ENCODE peak calls at places on chromosomes 4 and X, in four cellular contexts. C is stomach, X is chondrocyte, E is sigmoid colon. W is an unnamed sample.

GRCh38 chr4:154254999-154255398 is 236.6 kb downstream of the DCHS2 start:
- DNase-seq in C (no peak), X (no peak), E (no peak), W (no peak)

GRCh38 chr4:78566834-78567501 is 15.4 kb downstream of the ANXA3 start:
- DNase-seq in C (no peak), X (no peak), E (no peak), W (no peak)

GRCh38 chr4:64340243-64341110 is 68.8 kb downstream of the TECRL start:
- DNase-seq in C (no peak), X (no peak), E (no peak), W (no peak)

GRCh38 chrX:47958943-47959342 is 44.8 kb downstream of the ZNF182 start:
- DNase-seq in C (no peak), X (no peak), E (no peak), W (no peak)

GRCh38 chr4:173270312-173271027 is 63.7 kb downstream of the HMGB2 start:
- DNase-seq in C (no peak), X (no peak), E (no peak), W (no peak)

GRCh38 chr4:135144498-135144897 is 942.9 kb upstream of the PABPC4L start:
- DNase-seq in C (no peak), X (no peak), E (no peak), W (no peak)

GRCh38 chrX:2693123-2693438 is 2.0 kb downstream of the CD99 start:
- DNase-seq in C (no peak), X (no peak), E (no peak), W (no peak)

GRCh38 chr4:44629280-44629866 is 22.1 kb downstream of the YIPF7 start:
- DNase-seq in C (no peak), X (no peak), E (no peak), W (no peak)

GRCh38 chr4:114807759-114808404 is 209.3 kb downstream of the UGT8 start:
- DNase-seq in C (peak), X (no peak), E (no peak), W (no peak)

GRCh38 chr4:178577933-178578332 is 1135.7 kb upstream of the AGA start:
- DNase-seq in C (no peak), X (no peak), E (no peak), W (no peak)

GRCh38 chr4:127604949-127605709 is 27.6 kb upstream of the INTU start:
- DNase-seq in C (no peak), X (no peak), E (no peak), W (no peak)

GRCh38 chr4:165079476-165079875 is 25.8 kb downstream of the TRIM75 start:
- DNase-seq in C (no peak), X (no peak), E (no peak), W (no peak)

GRCh38 chr4:150799207-150799606 is 215.9 kb downstream of the LRBA start:
- DNase-seq in C (no peak), X (no peak), E (no peak), W (no peak)

GRCh38 chr4:17468638-17469221 is 43.2 kb downstream of the QDPR start:
- DNase-seq in C (no peak), X (no peak), E (no peak), W (no peak)

GRCh38 chrX:52990848-52991247 is 32.5 kb upstream of the FAM156A start:
- DNase-seq in C (no peak), X (no peak), E (no peak), W (peak)

GRCh38 chr4:169305651-169306050 is 34.9 kb upstream of the SH3RF1 start:
- DNase-seq in C (no peak), X (no peak), E (no peak), W (no peak)

GRCh38 chr4:44760142-44760898 is 34.0 kb upstream of the GNPDA2 start:
- DNase-seq in C (no peak), X (no peak), E (no peak), W (no peak)

GRCh38 chrX:16484338-16484737 is 165.6 kb upstream of the S100G start:
- DNase-seq in C (no peak), X (no peak), E (no peak), W (no peak)

GRCh38 chr4:128512161-128512560 is 224.5 kb upstream of the PGRMC2 start:
- DNase-seq in C (no peak), X (no peak), E (no peak), W (no peak)

GRCh38 chrX:114268643-114269042 is 315.2 kb upstream of the HTR2C start:
- DNase-seq in C (no peak), X (no peak), E (no peak), W (no peak)

GRCh38 chrX:21181232-21181853 is 192.9 kb upstream of the CNKSR2 start:
- DNase-seq in C (no peak), X (no peak), E (no peak), W (no peak)

GRCh38 chr4:23061431-23061830 is 368.7 kb downstream of the GBA3 start:
- DNase-seq in C (no peak), X (no peak), E (no peak), W (no peak)

GRCh38 chr4:37641886-37642849 is 44.0 kb downstream of the RELL1 start:
- DNase-seq in C (no peak), X (no peak), E (no peak), W (no peak)

GRCh38 chrX:105552395-105552794 is 269.9 kb upstream of the NRK start:
- DNase-seq in C (no peak), X (no peak), E (no peak), W (no peak)

GRCh38 chr4:146212781-146213180 is 1.6 kb upstream of the REELD1 start:
- DNase-seq in C (no peak), X (no peak), E (no peak), W (no peak)

GRCh38 chr4:182510836-182511235 is 267.6 kb downstream of the TENM3 start:
- DNase-seq in C (no peak), X (no peak), E (no peak), W (no peak)

GRCh38 chrX:21408324-21408723 is 34.1 kb downstream of the CNKSR2 start:
- DNase-seq in C (no peak), X (no peak), E (no peak), W (no peak)

GRCh38 chr4:52241916-52242315 is 190.8 kb downstream of the SPATA18 start:
- DNase-seq in C (no peak), X (no peak), E (no peak), W (no peak)

GRCh38 chr4:20422398-20422797 is 170.7 kb downstream of the SLIT2 start:
- DNase-seq in C (peak), X (no peak), E (peak), W (no peak)

DNA sequence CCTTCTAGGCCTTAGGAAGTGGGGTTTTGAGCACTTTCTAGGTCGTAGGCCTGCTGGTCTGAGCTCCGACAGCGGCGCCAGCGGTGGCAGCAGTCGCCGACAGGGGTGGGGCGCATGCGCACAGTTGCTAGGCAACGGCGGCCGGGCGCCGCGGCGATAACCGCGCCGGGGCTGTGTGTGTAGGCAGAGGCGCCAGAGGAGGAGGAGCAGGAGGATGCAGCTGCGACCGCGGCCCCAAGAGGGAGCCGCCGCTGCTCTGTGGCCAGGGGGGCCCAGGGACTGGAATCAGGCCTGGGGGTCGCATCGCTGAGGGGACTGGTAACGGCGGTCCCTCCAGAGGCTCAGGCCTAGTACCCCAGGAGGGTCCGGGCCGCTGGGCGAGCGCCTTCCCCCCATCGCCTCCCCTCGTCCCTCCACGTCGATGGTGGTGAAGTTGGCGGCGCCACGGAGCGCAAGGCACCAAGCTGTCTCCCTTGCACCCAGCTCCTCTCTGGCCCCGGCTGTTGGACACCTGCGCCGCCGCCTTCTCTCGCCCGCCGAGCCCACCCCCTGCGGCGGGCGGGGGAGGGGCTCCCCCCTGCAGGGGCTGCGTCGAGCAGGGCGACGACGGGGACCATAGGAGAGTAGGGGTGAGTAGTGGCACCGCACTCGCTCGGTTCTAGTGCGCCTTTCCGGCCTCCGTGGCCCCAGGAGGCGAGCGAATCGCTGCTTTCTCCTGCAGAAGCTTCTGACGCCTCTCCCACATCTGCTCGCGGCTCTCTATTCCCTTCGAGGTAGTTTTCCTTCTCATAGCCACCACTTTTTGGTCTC is 58.6 kb upstream of the ZC4H2 start:
- DNase-seq in C (peak), X (peak), E (peak), W (peak)
- TF ChIP-seq CTCF in C (peak), X (peak), E (peak), W (peak)

DNA sequence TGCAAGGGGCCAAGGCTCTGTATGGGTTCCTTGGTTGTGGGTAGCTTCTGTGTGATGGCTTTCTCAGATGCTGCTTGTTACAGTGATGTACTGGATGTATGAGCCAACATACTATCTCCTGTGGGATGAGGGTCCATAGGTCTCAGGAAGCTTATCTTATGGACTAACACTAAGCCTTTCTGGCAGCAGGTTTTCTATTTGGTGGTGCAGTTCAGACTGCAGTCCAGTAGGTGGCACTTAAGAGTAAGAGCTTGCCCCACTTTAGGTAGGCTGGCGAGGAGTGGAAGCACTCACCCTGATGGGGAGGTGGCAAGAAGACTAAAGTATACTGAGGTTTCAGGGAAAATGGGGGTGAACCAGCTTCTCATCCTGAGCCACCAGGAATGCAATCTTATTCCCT is 306.7 kb upstream of the MAOA start:
- DNase-seq in C (peak), X (no peak), E (no peak), W (no peak)
- TF ChIP-seq CTCF in C (peak), X (peak), E (no peak), W (peak)

DNA sequence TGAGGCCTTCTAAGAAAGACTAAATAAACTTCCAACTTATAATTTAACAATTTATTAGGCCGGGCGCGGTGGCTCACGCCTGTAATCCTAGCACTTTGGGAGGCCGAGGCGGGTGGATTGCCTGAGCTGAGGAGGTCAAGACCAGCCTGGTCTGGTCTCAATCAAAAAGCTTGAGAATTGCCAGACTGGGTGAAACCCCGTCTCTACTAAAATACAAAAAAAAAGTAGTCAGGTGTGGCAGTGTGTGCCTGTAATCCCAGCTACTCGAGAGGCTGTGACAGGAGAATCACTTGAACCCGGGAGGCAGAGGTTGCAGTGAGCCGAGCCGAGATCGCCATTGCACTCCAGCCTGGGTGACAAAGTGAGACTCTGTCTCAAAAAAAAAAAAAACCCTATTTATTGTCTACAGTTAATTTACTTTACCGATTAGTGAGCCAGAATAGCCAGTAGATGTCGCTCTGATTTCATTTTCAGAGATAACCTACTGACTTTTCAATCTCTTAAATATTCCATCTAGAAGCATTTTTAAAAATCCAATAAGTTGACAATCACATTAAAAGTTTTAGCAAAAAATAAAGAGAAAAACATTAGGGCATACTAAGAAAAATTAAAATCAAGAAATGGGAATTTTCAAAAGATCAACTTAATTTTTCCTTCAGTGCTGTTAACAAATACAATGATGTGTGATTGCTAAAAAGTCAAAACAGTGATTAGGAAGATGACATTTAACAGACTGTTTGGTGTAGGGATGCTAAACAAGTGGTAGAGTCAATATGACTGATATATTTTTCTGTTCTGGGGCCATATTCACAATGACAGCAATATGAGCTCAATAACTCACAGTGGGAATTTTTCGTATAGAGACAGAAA is 4.3 kb upstream of the SHROOM3 start:
- DNase-seq in C (no peak), X (no peak), E (no peak), W (no peak)
- TF ChIP-seq CTCF in C (peak), X (peak), E (no peak), W (peak)

GRCh38 chr4:84501721-84502267 is 2.7 kb upstream of the NKX6-1 start:
- DNase-seq in C (no peak), X (no peak), E (no peak), W (no peak)

GRCh38 chr4:84504821-84505220 is 5.7 kb upstream of the NKX6-1 start:
- DNase-seq in C (no peak), X (no peak), E (no peak), W (no peak)

GRCh38 chr4:84502333-84502954 is 3.4 kb upstream of the NKX6-1 start:
- DNase-seq in C (no peak), X (no peak), E (no peak), W (no peak)

GRCh38 chr4:84502955-84503373 is 3.9 kb upstream of the NKX6-1 start:
- DNase-seq in C (no peak), X (no peak), E (no peak), W (no peak)

GRCh38 chr4:84503495-84504437 is 4.7 kb upstream of the NKX6-1 start:
- DNase-seq in C (no peak), X (no peak), E (no peak), W (no peak)
- TF ChIP-seq CTCF in C (peak), X (peak), E (no peak), W (peak)

GRCh38 chr4:123351713-123352112 is 44.9 kb upstream of the SPRY1 start:
- DNase-seq in C (no peak), X (no peak), E (no peak), W (no peak)
- TF ChIP-seq CTCF in C (no peak), X (no peak), E (no peak), W (no peak)

W was measured in type B pancreatic cell.